ENCODE peak calls at places on chromosomes 13 and 19, in nine cellular contexts. L is fibroblast of lung, F is GM03348, B is A549, W is occipital lobe, O is T-helper 1 cell, G is NCI-H446 treated with DMSO at 0.1 percent for 48 hours, M is DMS 273 treated with DMSO at 0.1 percent for 48 hours, E is aorta. Y is an unnamed sample.

GRCh38 chr13:110923777-110924638 is 9.1 kb upstream of the ANKRD10 start:
- DNase-seq in E (no peak), F (no peak), L (no peak), W (no peak), G (no peak), O (no peak), M (no peak), B (no peak), Y (no peak)

GRCh38 chr19:22526661-22527272 is 104.6 kb upstream of the ZNF98 start:
- DNase-seq in M (no peak), L (no peak), E (no peak), O (no peak), W (no peak), B (no peak), G (no peak), F (no peak), Y (no peak)

GRCh38 chr19:11268783-11269267 is 6.5 kb upstream of the DOCK6 start:
- DNase-seq in M (no peak), E (no peak), O (no peak), W (no peak), L (peak; percentile 79), G (no peak), F (no peak), B (peak; percentile 25), Y (peak; percentile 67)

GRCh38 chr19:30717381-30717780 is 345.2 kb downstream of the ZNF536 start:
- DNase-seq in M (no peak), L (no peak), F (no peak), E (no peak), W (no peak), B (no peak), G (no peak), O (no peak), Y (no peak)

GRCh38 chr13:29935309-29935981 is 85.0 kb upstream of the UBL3 start:
- DNase-seq in M (no peak), B (no peak), E (no peak), F (no peak), G (no peak), W (peak; percentile 28), O (peak; percentile 95), L (no peak), Y (no peak)

GRCh38 chr13:22461854-22462565 is 718.8 kb upstream of the SGCG start:
- DNase-seq in E (no peak), B (no peak), M (no peak), F (peak; percentile 30), O (no peak), W (no peak), L (peak; percentile 72), G (no peak), Y (peak; percentile 0)

GRCh38 chr13:114078501-114079451 is 53.6 kb downstream of the RASA3 start:
- DNase-seq in E (peak; percentile 82), L (peak; percentile 64), B (no peak), F (peak; percentile 90), W (no peak), G (no peak), M (no peak), O (no peak), Y (peak; percentile 97)

GRCh38 chr19:42283248-42284065 is 14.4 kb downstream of the CIC start:
- DNase-seq in E (peak; percentile 98), F (peak; percentile 97), M (peak; percentile 66), O (peak; percentile 96), G (peak; percentile 90), L (peak; percentile 90), B (peak; percentile 97), W (peak; percentile 96), Y (peak; percentile 98)

GRCh38 chr19:42089191-42089750 is 13.3 kb downstream of the ZNF574 start:
- DNase-seq in G (no peak), F (no peak), B (no peak), O (no peak), E (no peak), L (no peak), W (no peak), M (no peak), Y (no peak)

GRCh38 chr19:19587776-19588175 is 30.7 kb downstream of the PBX4 start:
- DNase-seq in O (no peak), W (no peak), F (no peak), L (no peak), M (peak; percentile 44), B (no peak), E (no peak), G (peak; percentile 41), Y (no peak)

GRCh38 chr19:40191836-40192646 is 815 bp downstream of the MAP3K10 start:
- DNase-seq in B (peak; percentile 52), G (no peak), L (peak; percentile 21), E (peak; percentile 83), W (no peak), F (peak; percentile 75), O (peak; percentile 9), M (no peak), Y (peak; percentile 61)

GRCh38 chr19:7993560-7993959 is 11.9 kb downstream of the ELAVL1 start:
- DNase-seq in W (no peak), B (no peak), G (no peak), E (no peak), M (no peak), O (no peak), F (no peak), L (no peak), Y (no peak)

GRCh38 chr19:16930753-16931152 is 42.0 kb downstream of the F2RL3 start:
- DNase-seq in B (no peak), O (no peak), M (no peak), G (no peak), F (no peak), L (no peak), E (peak; percentile 39), W (no peak), Y (no peak)

GRCh38 chr13:35818577-35819165 is 312.5 kb downstream of the DCLK1 start:
- DNase-seq in L (peak; percentile 61), W (no peak), G (peak; percentile 80), O (no peak), F (peak; percentile 57), E (no peak), M (no peak), B (peak; percentile 29), Y (peak; percentile 74)

GRCh38 chr19:31335716-31336115 is 13.5 kb downstream of the TSHZ3 start:
- DNase-seq in O (no peak), W (no peak), M (no peak), B (no peak), L (no peak), F (no peak), E (no peak), G (no peak), Y (no peak)

GRCh38 chr19:30690935-30691505 is 318.8 kb downstream of the ZNF536 start:
- DNase-seq in B (no peak), L (no peak), F (no peak), M (no peak), G (no peak), W (no peak), E (no peak), O (no peak), Y (no peak)

GRCh38 chr19:1768918-1769644 is 15.8 kb downstream of the ONECUT3 start:
- DNase-seq in O (no peak), M (no peak), B (no peak), G (no peak), F (no peak), E (no peak), W (no peak), L (no peak), Y (no peak)

GRCh38 chr13:104764600-104764999 is 1698.4 kb upstream of the SLC10A2 start:
- DNase-seq in M (no peak), G (no peak), O (no peak), B (no peak), L (no peak), E (no peak), F (no peak), W (no peak), Y (no peak)

GRCh38 chr19:40163541-40164129 is 27.6 kb upstream of the MAP3K10 start:
- DNase-seq in M (no peak), G (no peak), L (no peak), E (no peak), F (no peak), W (no peak), O (no peak), B (no peak), Y (no peak)

GRCh38 chr19:18519962-18520847 is 1.7 kb downstream of the ELL start:
- DNase-seq in O (peak; percentile 62), F (peak; percentile 87), W (no peak), L (peak; percentile 74), E (peak; percentile 79), M (no peak), G (no peak), B (peak; percentile 80), Y (peak; percentile 89)

GRCh38 chr13:48741377-48741776 is 87.6 kb downstream of the CYSLTR2 start:
- DNase-seq in E (no peak), F (no peak), G (no peak), O (no peak), W (no peak), L (peak; percentile 86), M (no peak), B (no peak), Y (no peak)

GRCh38 chr13:94056362-94056990 is 423.0 kb downstream of the DCT start:
- DNase-seq in L (no peak), E (no peak), G (no peak), O (no peak), M (no peak), F (peak; percentile 18), W (no peak), B (no peak), Y (peak; percentile 68)

Y was measured in GM23248.